ENCODE peak calls at places on chromosomes 6 and 20, in six cellular contexts. One of them, this sample, is unnamed.

GRCh38 chr20:1820137-1821074 is 74.8 kb upstream of the SIRPA start:
- DNase-seq in choroid plexus epithelial cell: peak; percentile 63
- DNase-seq in H7: no peak
- DNase-seq in activated T-helper 1 cell treated with anti-CD3 and anti-CD28 coated beads, Interleukin-2, amount 50 U/mL, for 16 hours: no peak
- DNase-seq in iris pigment epithelial cell: peak; percentile 78
- DNase-seq in effector memory CD4-positive, alpha-beta T cell: no peak
- DNase-seq in this sample: no peak

GRCh38 chr6:9439931-9440330 is 974.9 kb downstream of the TFAP2A start:
- DNase-seq in choroid plexus epithelial cell: no peak
- DNase-seq in H7: no peak
- DNase-seq in activated T-helper 1 cell treated with anti-CD3 and anti-CD28 coated beads, Interleukin-2, amount 50 U/mL, for 16 hours: no peak
- DNase-seq in effector memory CD4-positive, alpha-beta T cell: no peak
- DNase-seq in iris pigment epithelial cell: no peak
- DNase-seq in this sample: no peak

GRCh38 chr6:111721677-111722219 is 116.1 kb upstream of the TRAF3IP2 start:
- DNase-seq in activated T-helper 1 cell treated with anti-CD3 and anti-CD28 coated beads, Interleukin-2, amount 50 U/mL, for 16 hours: no peak
- DNase-seq in H7: peak; percentile 62
- DNase-seq in choroid plexus epithelial cell: peak; percentile 73
- DNase-seq in effector memory CD4-positive, alpha-beta T cell: peak; percentile 26
- DNase-seq in iris pigment epithelial cell: peak; percentile 63
- DNase-seq in this sample: no peak

GRCh38 chr6:105596284-105596755 is 193.4 kb upstream of the PREP start:
- DNase-seq in iris pigment epithelial cell: peak; percentile 95
- DNase-seq in H7: no peak
- DNase-seq in choroid plexus epithelial cell: peak; percentile 92
- DNase-seq in effector memory CD4-positive, alpha-beta T cell: no peak
- DNase-seq in activated T-helper 1 cell treated with anti-CD3 and anti-CD28 coated beads, Interleukin-2, amount 50 U/mL, for 16 hours: no peak
- DNase-seq in this sample: no peak

GRCh38 chr6:36612101-36612625 is 18.0 kb downstream of the SRSF3 start:
- DNase-seq in choroid plexus epithelial cell: no peak
- DNase-seq in effector memory CD4-positive, alpha-beta T cell: no peak
- DNase-seq in activated T-helper 1 cell treated with anti-CD3 and anti-CD28 coated beads, Interleukin-2, amount 50 U/mL, for 16 hours: no peak
- DNase-seq in H7: no peak
- DNase-seq in iris pigment epithelial cell: no peak
- DNase-seq in this sample: no peak

GRCh38 chr6:153051801-153052200 is 49.3 kb upstream of the MTRF1L start:
- DNase-seq in choroid plexus epithelial cell: no peak
- DNase-seq in iris pigment epithelial cell: no peak
- DNase-seq in H7: no peak
- DNase-seq in activated T-helper 1 cell treated with anti-CD3 and anti-CD28 coated beads, Interleukin-2, amount 50 U/mL, for 16 hours: no peak
- DNase-seq in effector memory CD4-positive, alpha-beta T cell: no peak
- DNase-seq in this sample: no peak

GRCh38 chr6:109449064-109449788 is 6.3 kb downstream of the MICAL1 start:
- DNase-seq in effector memory CD4-positive, alpha-beta T cell: no peak
- DNase-seq in choroid plexus epithelial cell: no peak
- DNase-seq in activated T-helper 1 cell treated with anti-CD3 and anti-CD28 coated beads, Interleukin-2, amount 50 U/mL, for 16 hours: no peak
- DNase-seq in H7: peak; percentile 46
- DNase-seq in iris pigment epithelial cell: no peak
- DNase-seq in this sample: no peak

GRCh38 chr6:63764318-63764916 is 128.8 kb downstream of the PHF3 start:
- DNase-seq in effector memory CD4-positive, alpha-beta T cell: no peak
- DNase-seq in activated T-helper 1 cell treated with anti-CD3 and anti-CD28 coated beads, Interleukin-2, amount 50 U/mL, for 16 hours: no peak
- DNase-seq in iris pigment epithelial cell: peak; percentile 35
- DNase-seq in choroid plexus epithelial cell: peak; percentile 70
- DNase-seq in H7: no peak
- DNase-seq in this sample: no peak

GRCh38 chr6:164842085-164842484 is 467.3 kb downstream of the C6orf118 start:
- DNase-seq in effector memory CD4-positive, alpha-beta T cell: no peak
- DNase-seq in H7: no peak
- DNase-seq in choroid plexus epithelial cell: no peak
- DNase-seq in iris pigment epithelial cell: no peak
- DNase-seq in activated T-helper 1 cell treated with anti-CD3 and anti-CD28 coated beads, Interleukin-2, amount 50 U/mL, for 16 hours: no peak
- DNase-seq in this sample: no peak

GRCh38 chr20:35312348-35312747 is 20.1 kb upstream of the FAM83C start:
- DNase-seq in H7: no peak
- DNase-seq in choroid plexus epithelial cell: peak; percentile 89
- DNase-seq in iris pigment epithelial cell: peak; percentile 95
- DNase-seq in activated T-helper 1 cell treated with anti-CD3 and anti-CD28 coated beads, Interleukin-2, amount 50 U/mL, for 16 hours: no peak
- DNase-seq in effector memory CD4-positive, alpha-beta T cell: no peak
- DNase-seq in this sample: no peak

GRCh38 chr20:19625416-19625815 is 132.6 kb upstream of the RIN2 start:
- DNase-seq in activated T-helper 1 cell treated with anti-CD3 and anti-CD28 coated beads, Interleukin-2, amount 50 U/mL, for 16 hours: no peak
- DNase-seq in H7: no peak
- DNase-seq in effector memory CD4-positive, alpha-beta T cell: no peak
- DNase-seq in choroid plexus epithelial cell: no peak
- DNase-seq in iris pigment epithelial cell: no peak
- DNase-seq in this sample: no peak

GRCh38 chr6:27127874-27128795 is 119.4 kb upstream of the PRSS16 start:
- DNase-seq in effector memory CD4-positive, alpha-beta T cell: no peak
- DNase-seq in iris pigment epithelial cell: no peak
- DNase-seq in activated T-helper 1 cell treated with anti-CD3 and anti-CD28 coated beads, Interleukin-2, amount 50 U/mL, for 16 hours: no peak
- DNase-seq in H7: no peak
- DNase-seq in choroid plexus epithelial cell: no peak
- DNase-seq in this sample: no peak

GRCh38 chr20:41686961-41687360 is 68.8 kb upstream of the CHD6 start:
- DNase-seq in H7: no peak
- DNase-seq in effector memory CD4-positive, alpha-beta T cell: no peak
- DNase-seq in activated T-helper 1 cell treated with anti-CD3 and anti-CD28 coated beads, Interleukin-2, amount 50 U/mL, for 16 hours: no peak
- DNase-seq in choroid plexus epithelial cell: no peak
- DNase-seq in iris pigment epithelial cell: no peak
- DNase-seq in this sample: no peak

GRCh38 chr6:132768051-132768517 is 10.4 kb upstream of the VNN2 start:
- DNase-seq in choroid plexus epithelial cell: peak; percentile 14
- DNase-seq in iris pigment epithelial cell: no peak
- DNase-seq in activated T-helper 1 cell treated with anti-CD3 and anti-CD28 coated beads, Interleukin-2, amount 50 U/mL, for 16 hours: no peak
- DNase-seq in H7: peak; percentile 49
- DNase-seq in effector memory CD4-positive, alpha-beta T cell: no peak
- DNase-seq in this sample: peak; percentile 16

GRCh38 chr6:158909938-158910337 is 90.1 kb downstream of the RSPH3 start:
- DNase-seq in effector memory CD4-positive, alpha-beta T cell: no peak
- DNase-seq in activated T-helper 1 cell treated with anti-CD3 and anti-CD28 coated beads, Interleukin-2, amount 50 U/mL, for 16 hours: no peak
- DNase-seq in H7: no peak
- DNase-seq in iris pigment epithelial cell: no peak
- DNase-seq in choroid plexus epithelial cell: no peak
- DNase-seq in this sample: no peak

GRCh38 chr20:8464368-8464767 is 332.3 kb downstream of the PLCB1 start:
- DNase-seq in iris pigment epithelial cell: peak; percentile 21
- DNase-seq in H7: no peak
- DNase-seq in choroid plexus epithelial cell: no peak
- DNase-seq in effector memory CD4-positive, alpha-beta T cell: no peak
- DNase-seq in activated T-helper 1 cell treated with anti-CD3 and anti-CD28 coated beads, Interleukin-2, amount 50 U/mL, for 16 hours: no peak
- DNase-seq in this sample: no peak

GRCh38 chr6:37056439-37057127 is 51.1 kb downstream of the FGD2 start:
- DNase-seq in effector memory CD4-positive, alpha-beta T cell: no peak
- DNase-seq in activated T-helper 1 cell treated with anti-CD3 and anti-CD28 coated beads, Interleukin-2, amount 50 U/mL, for 16 hours: no peak
- DNase-seq in iris pigment epithelial cell: peak; percentile 38
- DNase-seq in H7: peak; percentile 81
- DNase-seq in choroid plexus epithelial cell: no peak
- DNase-seq in this sample: no peak

GRCh38 chr20:17681741-17682102 is 320 bp downstream of the RRBP1 start:
- DNase-seq in effector memory CD4-positive, alpha-beta T cell: no peak
- DNase-seq in activated T-helper 1 cell treated with anti-CD3 and anti-CD28 coated beads, Interleukin-2, amount 50 U/mL, for 16 hours: no peak
- DNase-seq in iris pigment epithelial cell: no peak
- DNase-seq in choroid plexus epithelial cell: no peak
- DNase-seq in H7: peak; percentile 73
- DNase-seq in this sample: no peak

GRCh38 chr20:32484221-32485125 is 100.7 kb downstream of the NOL4L start:
- DNase-seq in iris pigment epithelial cell: no peak
- DNase-seq in choroid plexus epithelial cell: peak; percentile 33
- DNase-seq in effector memory CD4-positive, alpha-beta T cell: peak; percentile 27
- DNase-seq in H7: peak; percentile 92
- DNase-seq in activated T-helper 1 cell treated with anti-CD3 and anti-CD28 coated beads, Interleukin-2, amount 50 U/mL, for 16 hours: peak; percentile 17
- DNase-seq in this sample: peak; percentile 36

GRCh38 chr6:33732385-33732784 is 14.3 kb downstream of the IP6K3 start:
- DNase-seq in H7: no peak
- DNase-seq in activated T-helper 1 cell treated with anti-CD3 and anti-CD28 coated beads, Interleukin-2, amount 50 U/mL, for 16 hours: no peak
- DNase-seq in choroid plexus epithelial cell: no peak
- DNase-seq in iris pigment epithelial cell: no peak
- DNase-seq in effector memory CD4-positive, alpha-beta T cell: no peak
- DNase-seq in this sample: no peak

GRCh38 chr6:43838276-43839036 is 68.4 kb downstream of the VEGFA start:
- DNase-seq in effector memory CD4-positive, alpha-beta T cell: no peak
- DNase-seq in H7: peak; percentile 89
- DNase-seq in iris pigment epithelial cell: peak; percentile 88
- DNase-seq in choroid plexus epithelial cell: peak; percentile 87
- DNase-seq in activated T-helper 1 cell treated with anti-CD3 and anti-CD28 coated beads, Interleukin-2, amount 50 U/mL, for 16 hours: no peak
- DNase-seq in this sample: peak; percentile 50

GRCh38 chr20:1885254-1885653 is 10.0 kb upstream of the SIRPA start:
- DNase-seq in iris pigment epithelial cell: no peak
- DNase-seq in H7: no peak
- DNase-seq in effector memory CD4-positive, alpha-beta T cell: no peak
- DNase-seq in choroid plexus epithelial cell: no peak
- DNase-seq in activated T-helper 1 cell treated with anti-CD3 and anti-CD28 coated beads, Interleukin-2, amount 50 U/mL, for 16 hours: no peak
- DNase-seq in this sample: no peak

GRCh38 chr6:45746046-45746445 is 269.6 kb downstream of the CLIC5 start:
- DNase-seq in H7: no peak
- DNase-seq in effector memory CD4-positive, alpha-beta T cell: no peak
- DNase-seq in activated T-helper 1 cell treated with anti-CD3 and anti-CD28 coated beads, Interleukin-2, amount 50 U/mL, for 16 hours: no peak
- DNase-seq in iris pigment epithelial cell: peak; percentile 81
- DNase-seq in choroid plexus epithelial cell: peak; percentile 88
- DNase-seq in this sample: no peak

GRCh38 chr6:22737331-22737730 is 168.0 kb downstream of the HDGFL1 start:
- DNase-seq in iris pigment epithelial cell: peak; percentile 63
- DNase-seq in effector memory CD4-positive, alpha-beta T cell: no peak
- DNase-seq in H7: peak; percentile 23
- DNase-seq in activated T-helper 1 cell treated with anti-CD3 and anti-CD28 coated beads, Interleukin-2, amount 50 U/mL, for 16 hours: no peak
- DNase-seq in choroid plexus epithelial cell: peak; percentile 83
- DNase-seq in this sample: no peak

GRCh38 chr20:32906200-32906599 is 47.5 kb downstream of the EFCAB8 start:
- DNase-seq in activated T-helper 1 cell treated with anti-CD3 and anti-CD28 coated beads, Interleukin-2, amount 50 U/mL, for 16 hours: no peak
- DNase-seq in effector memory CD4-positive, alpha-beta T cell: no peak
- DNase-seq in H7: peak; percentile 71
- DNase-seq in iris pigment epithelial cell: no peak
- DNase-seq in choroid plexus epithelial cell: no peak
- DNase-seq in this sample: no peak

GRCh38 chr20:63855363-63856110 is 5.8 kb upstream of the ABHD16B start:
- DNase-seq in activated T-helper 1 cell treated with anti-CD3 and anti-CD28 coated beads, Interleukin-2, amount 50 U/mL, for 16 hours: no peak
- DNase-seq in iris pigment epithelial cell: no peak
- DNase-seq in choroid plexus epithelial cell: no peak
- DNase-seq in H7: peak; percentile 89
- DNase-seq in effector memory CD4-positive, alpha-beta T cell: no peak
- DNase-seq in this sample: no peak

GRCh38 chr6:1657116-1657776 is 47.5 kb downstream of the FOXC1 start:
- DNase-seq in iris pigment epithelial cell: no peak
- DNase-seq in effector memory CD4-positive, alpha-beta T cell: no peak
- DNase-seq in activated T-helper 1 cell treated with anti-CD3 and anti-CD28 coated beads, Interleukin-2, amount 50 U/mL, for 16 hours: no peak
- DNase-seq in H7: no peak
- DNase-seq in choroid plexus epithelial cell: no peak
- DNase-seq in this sample: no peak

GRCh38 chr20:39716796-39717341 is 754.7 kb downstream of the DHX35 start:
- DNase-seq in choroid plexus epithelial cell: no peak
- DNase-seq in activated T-helper 1 cell treated with anti-CD3 and anti-CD28 coated beads, Interleukin-2, amount 50 U/mL, for 16 hours: no peak
- DNase-seq in H7: no peak
- DNase-seq in iris pigment epithelial cell: no peak
- DNase-seq in effector memory CD4-positive, alpha-beta T cell: no peak
- DNase-seq in this sample: no peak

This sample was measured in left ventricle myocardium inferior.